ENCODE peak calls at places on chromosomes 13 and 19, in nine cellular contexts. E is endothelial cell, S is iris pigment epithelial cell, T is Panc1, G is stomach, Z is chondrocyte, J is tibial nerve, N is HCEC 1CT, M is HT-29. L is an unnamed sample.

GRCh38 chr19:43809762-43810696 is 7.8 kb upstream of the LYPD5 start:
- DNase-seq in E (no peak), S (peak; percentile 70), T (peak; percentile 15), G (no peak), Z (no peak), J (no peak), N (peak; percentile 78), M (peak; percentile 76), L (no peak)

GRCh38 chr13:79895416-79895815 is 414.5 kb downstream of the NDFIP2 start:
- DNase-seq in E (no peak), S (no peak), T (no peak), G (no peak), Z (no peak), J (no peak), N (no peak), M (no peak), L (no peak)

GRCh38 chr19:17855333-17856152 is 4.2 kb upstream of the RPL18A start:
- DNase-seq in E (peak; percentile 95), S (peak; percentile 49), T (no peak), G (peak; percentile 93), Z (no peak), J (peak; percentile 77), N (peak; percentile 45), M (peak; percentile 84), L (peak; percentile 96)

GRCh38 chr19:30653646-30654386 is 281.6 kb downstream of the ZNF536 start:
- DNase-seq in E (no peak), S (no peak), T (no peak), G (no peak), Z (no peak), J (no peak), N (no peak), M (no peak), L (no peak)

GRCh38 chr19:40298026-40298425 is 12.9 kb upstream of the AKT2 start:
- DNase-seq in E (no peak), S (no peak), T (no peak), G (no peak), Z (no peak), J (no peak), N (no peak), M (no peak), L (no peak)

GRCh38 chr19:44729516-44730033 is 18.9 kb upstream of the BCL3 start:
- DNase-seq in E (no peak), S (no peak), T (no peak), G (no peak), Z (no peak), J (no peak), N (no peak), M (no peak), L (no peak)

GRCh38 chr19:55393362-55393761 is 7.6 kb downstream of the RPL28 start:
- DNase-seq in E (no peak), S (no peak), T (no peak), G (no peak), Z (no peak), J (no peak), N (no peak), M (no peak), L (no peak)

GRCh38 chr13:55572862-55573261 is 1567.9 kb upstream of the PRR20A start:
- DNase-seq in E (no peak), S (no peak), T (no peak), G (no peak), Z (no peak), J (no peak), N (no peak), M (no peak), L (no peak)

GRCh38 chr13:74870865-74871264 is 611.1 kb downstream of the TBC1D4 start:
- DNase-seq in E (no peak), S (peak; percentile 58), T (no peak), G (no peak), Z (no peak), J (no peak), N (peak; percentile 72), M (no peak), L (no peak)

GRCh38 chr19:12790628-12791344 is 500 bp upstream of the JUNB start:
- DNase-seq in E (no peak), S (no peak), T (no peak), G (no peak), Z (no peak), J (no peak), N (peak; percentile 11), M (no peak), L (no peak)

GRCh38 chr13:76383671-76384461 is 502.3 kb downstream of the KCTD12 start:
- DNase-seq in E (no peak), S (peak; percentile 96), T (peak; percentile 17), G (no peak), Z (no peak), J (no peak), N (peak; percentile 92), M (peak; percentile 15), L (no peak)

GRCh38 chr19:46926201-46927071 is 65.6 kb downstream of the ARHGAP35 start:
- DNase-seq in E (no peak), S (no peak), T (no peak), G (no peak), Z (no peak), J (no peak), N (no peak), M (no peak), L (no peak)

GRCh38 chr19:6679139-6679538 is 9.2 kb upstream of the TNFSF14 start:
- DNase-seq in E (no peak), S (no peak), T (no peak), G (no peak), Z (no peak), J (no peak), N (no peak), M (no peak), L (no peak)

GRCh38 chr19:49073514-49074378 is 1.2 kb upstream of the KCNA7 start:
- DNase-seq in E (no peak), S (no peak), T (no peak), G (no peak), Z (no peak), J (no peak), N (no peak), M (peak; percentile 40), L (no peak)

GRCh38 chr19:10737680-10738079 is 19.8 kb downstream of the DNM2 start:
- DNase-seq in E (no peak), S (no peak), T (no peak), G (no peak), Z (no peak), J (no peak), N (no peak), M (no peak), L (no peak)

GRCh38 chr13:100130930-100131511 is 42.1 kb downstream of the PCCA start:
- DNase-seq in E (no peak), S (no peak), T (no peak), G (no peak), Z (no peak), J (no peak), N (no peak), M (no peak), L (no peak)

GRCh38 chr19:35495107-35496064 is 5.1 kb upstream of the KRTDAP start:
- DNase-seq in E (peak; percentile 68), S (peak; percentile 67), T (peak; percentile 33), G (peak; percentile 70), Z (no peak), J (no peak), N (peak; percentile 64), M (peak; percentile 66), L (no peak)

L was measured in omental fat pad.